ENCODE peak calls at places on chromosomes 4 and X, in eight cellular contexts. S, M, T, W, P, J, Z and U are unnamed samples.

GRCh38 chr4:159487284-159487747 is 384.4 kb downstream of the RAPGEF2 start:
- DNase-seq in M (no peak), S (peak; percentile 62), W (no peak), T (peak; percentile 67), Z (peak; percentile 84), P (peak; percentile 57), J (peak; percentile 84), U (no peak)

GRCh38 chr4:175033162-175033561 is 115.0 kb downstream of the ADAM29 start:
- DNase-seq in S (no peak), W (no peak), T (no peak), M (no peak), J (no peak), P (no peak), Z (no peak), U (no peak)

GRCh38 chrX:87621697-87622096 is 104.1 kb downstream of the KLHL4 start:
- DNase-seq in W (no peak), J (peak; percentile 63), S (peak; percentile 68), Z (no peak), P (no peak), T (no peak), M (no peak), U (no peak)

GRCh38 chr4:41437264-41437566 is 100.7 kb upstream of the LIMCH1 start:
- DNase-seq in T (no peak), M (no peak), Z (no peak), S (no peak), J (no peak), W (no peak), P (no peak), U (no peak)

GRCh38 chr4:2417765-2418651 is at the start of gene ZFYVE28:
- DNase-seq in J (no peak), S (no peak), T (peak; percentile 55), M (peak; percentile 86), Z (no peak), W (no peak), P (no peak), U (no peak)

GRCh38 chr4:41465135-41465761 is 72.7 kb upstream of the LIMCH1 start:
- DNase-seq in J (no peak), S (no peak), W (no peak), Z (no peak), T (no peak), M (no peak), P (no peak), U (no peak)

GRCh38 chrX:64394874-64395567 is at the start of gene MTMR8:
- DNase-seq in W (peak; percentile 75), P (peak; percentile 76), T (peak; percentile 73), M (peak; percentile 90), S (no peak), Z (peak; percentile 91), J (peak; percentile 83), U (peak; percentile 86)

GRCh38 chr4:61320154-61320553 is 120.0 kb downstream of the ADGRL3 start:
- DNase-seq in J (no peak), P (no peak), W (no peak), T (no peak), S (peak; percentile 32), M (no peak), Z (no peak), U (no peak)

GRCh38 chr4:151604238-151604637 is 156.6 kb downstream of the GATB start:
- DNase-seq in Z (peak; percentile 67), J (no peak), T (peak; percentile 3), S (no peak), W (no peak), M (no peak), P (no peak), U (no peak)

GRCh38 chr4:78332974-78333373 is 218.6 kb upstream of the ANXA3 start:
- DNase-seq in J (peak; percentile 38), P (no peak), S (no peak), M (no peak), Z (no peak), W (no peak), T (no peak), U (no peak)

GRCh38 chr4:37889849-37890500 is 909 bp upstream of the TBC1D1 start:
- DNase-seq in W (peak; percentile 66), P (no peak), Z (no peak), J (no peak), T (no peak), S (no peak), M (peak; percentile 80), U (no peak)

GRCh38 chrX:52574416-52575275 is 57.8 kb upstream of the XAGE1B start:
- DNase-seq in M (no peak), Z (peak; percentile 76), S (peak; percentile 29), T (peak; percentile 76), W (no peak), P (peak; percentile 8), J (peak; percentile 62), U (no peak)

GRCh38 chr4:8019396-8020365 is 80.0 kb upstream of the AFAP1 start:
- DNase-seq in T (no peak), W (no peak), M (no peak), Z (no peak), P (peak; percentile 20), S (no peak), J (no peak), U (peak; percentile 78)

GRCh38 chr4:64417974-64418373 is 8.7 kb upstream of the TECRL start:
- DNase-seq in M (no peak), J (no peak), S (peak; percentile 4), W (no peak), Z (no peak), P (peak; percentile 44), T (no peak), U (no peak)

DNA sequence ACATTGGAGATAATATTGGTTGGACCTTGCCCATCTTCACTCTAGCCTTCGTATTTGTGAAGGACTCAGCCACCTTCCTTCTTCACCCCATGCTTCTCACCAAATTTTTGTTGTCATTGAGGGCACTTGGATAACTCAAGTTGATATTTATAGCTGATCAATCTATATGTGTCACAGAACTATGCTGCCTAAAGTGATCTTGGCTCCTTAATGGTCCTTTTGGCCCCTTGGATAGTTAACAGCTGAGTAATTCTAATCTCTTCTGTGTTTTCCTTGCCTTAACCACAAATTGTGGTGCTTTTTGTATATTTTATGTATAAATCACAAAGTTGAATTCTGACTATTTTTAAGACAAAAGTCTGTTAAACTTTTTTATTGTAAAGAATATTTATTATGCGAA is 6.6 kb downstream of the SPRY1 start:
- DNase-seq in W (no peak), M (no peak), Z (no peak), J (no peak), S (peak; percentile 51), T (no peak), P (no peak), U (no peak)
- H3K4me3 ChIP-seq in W (no peak overlapping the region), M (no peak overlapping the region), Z (no peak overlapping the region), J (no peak overlapping the region), S (no peak overlapping the region), T (no peak overlapping the region), P (no peak overlapping the region), U (no peak overlapping the region)

GRCh38 chr4:113358784-113359183 is 309.3 kb downstream of the ANK2 start:
- DNase-seq in W (no peak), P (no peak), Z (peak; percentile 57), T (peak; percentile 6), S (no peak), M (no peak), J (no peak), U (no peak)

GRCh38 chr4:113350576-113350975 is 301.1 kb downstream of the ANK2 start:
- DNase-seq in J (no peak), M (no peak), T (no peak), S (no peak), W (no peak), Z (no peak), P (no peak), U (no peak)

GRCh38 chr4:113356452-113356851 is 307.0 kb downstream of the ANK2 start:
- DNase-seq in S (no peak), J (no peak), W (no peak), T (no peak), P (no peak), Z (no peak), M (no peak), U (no peak)

GRCh38 chr4:113355550-113356371 is 306.3 kb downstream of the ANK2 start:
- DNase-seq in W (peak; percentile 66), Z (peak; percentile 95), J (no peak), T (no peak), P (no peak), M (peak; percentile 67), S (peak; percentile 96), U (peak; percentile 44)
- H3K4me3 ChIP-seq in W (no peak overlapping the region), Z (no peak overlapping the region), J (no peak overlapping the region), T (no peak overlapping the region), P (no peak overlapping the region), M (no peak overlapping the region), S (peak overlapping the region; percentile 35), U (no peak overlapping the region)

GRCh38 chrX:31546130-31546529 is 474.3 kb upstream of the FTHL17 start:
- DNase-seq in S (peak; percentile 88), Z (no peak), W (no peak), M (no peak), T (no peak), J (no peak), P (no peak), U (no peak)

GRCh38 chrX:31545726-31546125 is 473.9 kb upstream of the FTHL17 start:
- DNase-seq in S (peak; percentile 65), W (no peak), J (no peak), Z (no peak), T (no peak), P (no peak), M (no peak), U (no peak)

GRCh38 chrX:31550169-31550568 is 478.3 kb upstream of the FTHL17 start:
- DNase-seq in S (no peak), T (no peak), J (no peak), Z (no peak), P (no peak), M (no peak), W (no peak), U (no peak)

GRCh38 chrX:31547416-31547815 is 475.6 kb upstream of the FTHL17 start:
- DNase-seq in M (no peak), S (peak; percentile 46), Z (no peak), P (no peak), T (no peak), W (no peak), J (no peak), U (no peak)

DNA sequence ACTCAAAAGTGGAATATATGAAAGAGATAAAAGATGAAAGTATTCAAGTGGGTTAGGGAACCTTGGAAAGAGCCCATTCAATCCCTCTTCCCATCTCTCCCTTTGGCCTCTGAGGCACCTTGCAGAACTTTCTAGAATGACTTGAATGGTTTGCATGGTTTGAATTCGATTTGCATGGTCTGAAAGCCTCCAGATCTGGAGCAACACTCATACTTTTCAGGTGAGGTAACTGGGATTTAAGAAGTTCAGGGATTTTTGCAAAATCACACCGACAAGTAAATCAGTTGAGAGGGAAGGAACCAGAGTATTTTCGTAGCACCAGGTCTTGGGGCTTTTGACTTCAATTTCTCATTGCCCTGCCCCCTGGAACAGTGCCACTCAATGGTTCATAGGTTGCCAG is 476.0 kb upstream of the FTHL17 start:
- DNase-seq in S (peak; percentile 37), Z (no peak), P (no peak), J (no peak), M (no peak), W (no peak), T (no peak), U (no peak)
- H3K4me3 ChIP-seq in S (no peak overlapping the region), Z (no peak overlapping the region), P (no peak overlapping the region), J (no peak overlapping the region), M (no peak overlapping the region), W (no peak overlapping the region), T (no peak overlapping the region), U (no peak overlapping the region)

DNA sequence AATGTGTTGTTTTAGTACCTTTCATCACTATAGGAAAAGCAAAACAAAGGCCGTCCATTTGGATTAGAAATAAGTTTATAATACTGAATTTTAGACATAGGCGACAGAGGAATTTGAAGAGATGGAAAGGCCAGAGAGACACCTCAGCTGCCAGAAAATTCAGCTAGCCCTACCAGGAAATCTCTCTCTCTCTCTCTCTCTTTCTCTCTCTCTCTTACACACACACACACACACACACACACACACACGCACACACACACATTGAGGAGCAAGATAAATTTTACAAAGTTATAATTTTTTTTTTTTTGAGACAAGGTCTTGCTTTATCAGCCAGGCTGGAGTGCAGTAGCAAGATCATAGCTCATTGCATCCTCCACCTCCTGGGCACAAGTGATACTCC is 1.4 kb downstream of the XK start:
- DNase-seq in S (no peak), Z (no peak), P (no peak), T (no peak), M (no peak), J (no peak), W (no peak), U (peak; percentile 14)
- H3K4me3 ChIP-seq in S (no peak overlapping the region), Z (no peak overlapping the region), P (no peak overlapping the region), T (no peak overlapping the region), M (no peak overlapping the region), J (no peak overlapping the region), W (no peak overlapping the region), U (no peak overlapping the region)